ENCODE peak calls at places on chromosomes 7 and 10, in nine cellular contexts. One of them, this sample, is unnamed.

GRCh38 chr7:116354546-116355422 is 144.4 kb downstream of the TES start:
- DNase-seq in stimulated activated CD4-positive, alpha-beta T cell treated with anti-CD3 and anti-CD28 coated beads, Interleukin-12 subunit alpha, Interleukin-12 subunit beta, amount 100 ng/mL, for 4 hours: no peak
- DNase-seq in stimulated activated naive CD8-positive, alpha-beta T cell treated with anti-CD3 and anti-CD28 coated beads, Interleukin-15, amount 100 ng/mL, for 72 hours: no peak
- DNase-seq in GM04504: peak; percentile 98
- DNase-seq in effector CD4-positive, alpha-beta T cell: no peak
- DNase-seq in adrenal gland: peak; percentile 67
- DNase-seq in H9: peak; percentile 42
- DNase-seq in activated CD4-positive, alpha-beta T cell treated with anti-CD3 and anti-CD28 coated beads, Interleukin-2, amount 10 ng/mL, durations not matched to agents 7 days and 5 days: no peak
- DNase-seq in AG09319: peak; percentile 93
- DNase-seq in this sample: peak; percentile 67

GRCh38 chr7:101832205-101832631 is 14.8 kb downstream of the CUX1 start:
- DNase-seq in effector CD4-positive, alpha-beta T cell: no peak
- DNase-seq in activated CD4-positive, alpha-beta T cell treated with anti-CD3 and anti-CD28 coated beads, Interleukin-2, amount 10 ng/mL, durations not matched to agents 7 days and 5 days: no peak
- DNase-seq in stimulated activated naive CD8-positive, alpha-beta T cell treated with anti-CD3 and anti-CD28 coated beads, Interleukin-15, amount 100 ng/mL, for 72 hours: no peak
- DNase-seq in stimulated activated CD4-positive, alpha-beta T cell treated with anti-CD3 and anti-CD28 coated beads, Interleukin-12 subunit alpha, Interleukin-12 subunit beta, amount 100 ng/mL, for 4 hours: no peak
- DNase-seq in adrenal gland: no peak
- DNase-seq in GM04504: no peak
- DNase-seq in H9: no peak
- DNase-seq in AG09319: no peak
- DNase-seq in this sample: no peak

GRCh38 chr7:128697301-128697905 is 25.3 kb downstream of the GARIN1A start:
- DNase-seq in adrenal gland: peak; percentile 37
- DNase-seq in stimulated activated CD4-positive, alpha-beta T cell treated with anti-CD3 and anti-CD28 coated beads, Interleukin-12 subunit alpha, Interleukin-12 subunit beta, amount 100 ng/mL, for 4 hours: peak; percentile 17
- DNase-seq in GM04504: no peak
- DNase-seq in H9: peak; percentile 91
- DNase-seq in stimulated activated naive CD8-positive, alpha-beta T cell treated with anti-CD3 and anti-CD28 coated beads, Interleukin-15, amount 100 ng/mL, for 72 hours: peak; percentile 65
- DNase-seq in AG09319: peak; percentile 22
- DNase-seq in activated CD4-positive, alpha-beta T cell treated with anti-CD3 and anti-CD28 coated beads, Interleukin-2, amount 10 ng/mL, durations not matched to agents 7 days and 5 days: peak; percentile 51
- DNase-seq in effector CD4-positive, alpha-beta T cell: no peak
- DNase-seq in this sample: no peak

GRCh38 chr7:234712-235553 is 42.6 kb downstream of the FAM20C start:
- DNase-seq in activated CD4-positive, alpha-beta T cell treated with anti-CD3 and anti-CD28 coated beads, Interleukin-2, amount 10 ng/mL, durations not matched to agents 7 days and 5 days: no peak
- DNase-seq in AG09319: peak; percentile 75
- DNase-seq in stimulated activated naive CD8-positive, alpha-beta T cell treated with anti-CD3 and anti-CD28 coated beads, Interleukin-15, amount 100 ng/mL, for 72 hours: no peak
- DNase-seq in effector CD4-positive, alpha-beta T cell: no peak
- DNase-seq in GM04504: peak; percentile 10
- DNase-seq in stimulated activated CD4-positive, alpha-beta T cell treated with anti-CD3 and anti-CD28 coated beads, Interleukin-12 subunit alpha, Interleukin-12 subunit beta, amount 100 ng/mL, for 4 hours: no peak
- DNase-seq in adrenal gland: no peak
- DNase-seq in H9: no peak
- DNase-seq in this sample: no peak

GRCh38 chr10:33005322-33006282 is 47.6 kb upstream of the ITGB1 start:
- DNase-seq in H9: peak; percentile 85
- DNase-seq in effector CD4-positive, alpha-beta T cell: peak; percentile 41
- DNase-seq in activated CD4-positive, alpha-beta T cell treated with anti-CD3 and anti-CD28 coated beads, Interleukin-2, amount 10 ng/mL, durations not matched to agents 7 days and 5 days: no peak
- DNase-seq in AG09319: peak; percentile 80
- DNase-seq in stimulated activated CD4-positive, alpha-beta T cell treated with anti-CD3 and anti-CD28 coated beads, Interleukin-12 subunit alpha, Interleukin-12 subunit beta, amount 100 ng/mL, for 4 hours: peak; percentile 43
- DNase-seq in GM04504: peak; percentile 96
- DNase-seq in stimulated activated naive CD8-positive, alpha-beta T cell treated with anti-CD3 and anti-CD28 coated beads, Interleukin-15, amount 100 ng/mL, for 72 hours: peak; percentile 27
- DNase-seq in adrenal gland: peak; percentile 82
- DNase-seq in this sample: no peak

GRCh38 chr10:111233439-111233838 is 156.6 kb downstream of the ADRA2A start:
- DNase-seq in effector CD4-positive, alpha-beta T cell: no peak
- DNase-seq in adrenal gland: no peak
- DNase-seq in stimulated activated naive CD8-positive, alpha-beta T cell treated with anti-CD3 and anti-CD28 coated beads, Interleukin-15, amount 100 ng/mL, for 72 hours: no peak
- DNase-seq in activated CD4-positive, alpha-beta T cell treated with anti-CD3 and anti-CD28 coated beads, Interleukin-2, amount 10 ng/mL, durations not matched to agents 7 days and 5 days: no peak
- DNase-seq in AG09319: no peak
- DNase-seq in GM04504: no peak
- DNase-seq in H9: no peak
- DNase-seq in stimulated activated CD4-positive, alpha-beta T cell treated with anti-CD3 and anti-CD28 coated beads, Interleukin-12 subunit alpha, Interleukin-12 subunit beta, amount 100 ng/mL, for 4 hours: no peak
- DNase-seq in this sample: no peak

GRCh38 chr7:1555046-1555812 is 776 bp downstream of the TMEM184A start:
- DNase-seq in effector CD4-positive, alpha-beta T cell: no peak
- DNase-seq in AG09319: no peak
- DNase-seq in stimulated activated naive CD8-positive, alpha-beta T cell treated with anti-CD3 and anti-CD28 coated beads, Interleukin-15, amount 100 ng/mL, for 72 hours: no peak
- DNase-seq in GM04504: peak; percentile 77
- DNase-seq in stimulated activated CD4-positive, alpha-beta T cell treated with anti-CD3 and anti-CD28 coated beads, Interleukin-12 subunit alpha, Interleukin-12 subunit beta, amount 100 ng/mL, for 4 hours: no peak
- DNase-seq in H9: no peak
- DNase-seq in activated CD4-positive, alpha-beta T cell treated with anti-CD3 and anti-CD28 coated beads, Interleukin-2, amount 10 ng/mL, durations not matched to agents 7 days and 5 days: no peak
- DNase-seq in adrenal gland: peak; percentile 61
- DNase-seq in this sample: no peak

GRCh38 chr7:31074403-31074802 is 22.3 kb downstream of the ADCYAP1R1 start:
- DNase-seq in H9: no peak
- DNase-seq in effector CD4-positive, alpha-beta T cell: no peak
- DNase-seq in AG09319: no peak
- DNase-seq in adrenal gland: no peak
- DNase-seq in stimulated activated CD4-positive, alpha-beta T cell treated with anti-CD3 and anti-CD28 coated beads, Interleukin-12 subunit alpha, Interleukin-12 subunit beta, amount 100 ng/mL, for 4 hours: no peak
- DNase-seq in GM04504: no peak
- DNase-seq in activated CD4-positive, alpha-beta T cell treated with anti-CD3 and anti-CD28 coated beads, Interleukin-2, amount 10 ng/mL, durations not matched to agents 7 days and 5 days: no peak
- DNase-seq in stimulated activated naive CD8-positive, alpha-beta T cell treated with anti-CD3 and anti-CD28 coated beads, Interleukin-15, amount 100 ng/mL, for 72 hours: no peak
- DNase-seq in this sample: no peak

GRCh38 chr10:97937054-97937453 is 87.4 kb downstream of the GOLGA7B start:
- DNase-seq in effector CD4-positive, alpha-beta T cell: no peak
- DNase-seq in adrenal gland: no peak
- DNase-seq in stimulated activated CD4-positive, alpha-beta T cell treated with anti-CD3 and anti-CD28 coated beads, Interleukin-12 subunit alpha, Interleukin-12 subunit beta, amount 100 ng/mL, for 4 hours: no peak
- DNase-seq in stimulated activated naive CD8-positive, alpha-beta T cell treated with anti-CD3 and anti-CD28 coated beads, Interleukin-15, amount 100 ng/mL, for 72 hours: no peak
- DNase-seq in H9: no peak
- DNase-seq in AG09319: no peak
- DNase-seq in GM04504: no peak
- DNase-seq in activated CD4-positive, alpha-beta T cell treated with anti-CD3 and anti-CD28 coated beads, Interleukin-2, amount 10 ng/mL, durations not matched to agents 7 days and 5 days: no peak
- DNase-seq in this sample: no peak

GRCh38 chr10:122915700-122916099 is 5.3 kb downstream of the FAM24A start:
- DNase-seq in effector CD4-positive, alpha-beta T cell: no peak
- DNase-seq in AG09319: no peak
- DNase-seq in activated CD4-positive, alpha-beta T cell treated with anti-CD3 and anti-CD28 coated beads, Interleukin-2, amount 10 ng/mL, durations not matched to agents 7 days and 5 days: no peak
- DNase-seq in stimulated activated naive CD8-positive, alpha-beta T cell treated with anti-CD3 and anti-CD28 coated beads, Interleukin-15, amount 100 ng/mL, for 72 hours: no peak
- DNase-seq in GM04504: no peak
- DNase-seq in stimulated activated CD4-positive, alpha-beta T cell treated with anti-CD3 and anti-CD28 coated beads, Interleukin-12 subunit alpha, Interleukin-12 subunit beta, amount 100 ng/mL, for 4 hours: no peak
- DNase-seq in adrenal gland: no peak
- DNase-seq in H9: no peak
- DNase-seq in this sample: no peak

GRCh38 chr10:95445223-95445836 is 115.8 kb downstream of the SORBS1 start:
- DNase-seq in effector CD4-positive, alpha-beta T cell: no peak
- DNase-seq in H9: no peak
- DNase-seq in activated CD4-positive, alpha-beta T cell treated with anti-CD3 and anti-CD28 coated beads, Interleukin-2, amount 10 ng/mL, durations not matched to agents 7 days and 5 days: no peak
- DNase-seq in AG09319: peak; percentile 35
- DNase-seq in stimulated activated CD4-positive, alpha-beta T cell treated with anti-CD3 and anti-CD28 coated beads, Interleukin-12 subunit alpha, Interleukin-12 subunit beta, amount 100 ng/mL, for 4 hours: no peak
- DNase-seq in GM04504: peak; percentile 53
- DNase-seq in adrenal gland: peak; percentile 88
- DNase-seq in stimulated activated naive CD8-positive, alpha-beta T cell treated with anti-CD3 and anti-CD28 coated beads, Interleukin-15, amount 100 ng/mL, for 72 hours: no peak
- DNase-seq in this sample: peak; percentile 9

GRCh38 chr7:135427166-135427565 is 82.7 kb downstream of the CNOT4 start:
- DNase-seq in activated CD4-positive, alpha-beta T cell treated with anti-CD3 and anti-CD28 coated beads, Interleukin-2, amount 10 ng/mL, durations not matched to agents 7 days and 5 days: no peak
- DNase-seq in GM04504: no peak
- DNase-seq in effector CD4-positive, alpha-beta T cell: no peak
- DNase-seq in AG09319: no peak
- DNase-seq in stimulated activated naive CD8-positive, alpha-beta T cell treated with anti-CD3 and anti-CD28 coated beads, Interleukin-15, amount 100 ng/mL, for 72 hours: no peak
- DNase-seq in H9: no peak
- DNase-seq in stimulated activated CD4-positive, alpha-beta T cell treated with anti-CD3 and anti-CD28 coated beads, Interleukin-12 subunit alpha, Interleukin-12 subunit beta, amount 100 ng/mL, for 4 hours: no peak
- DNase-seq in adrenal gland: no peak
- DNase-seq in this sample: no peak

GRCh38 chr10:116801658-116802057 is 47.6 kb upstream of the ENO4 start:
- DNase-seq in stimulated activated CD4-positive, alpha-beta T cell treated with anti-CD3 and anti-CD28 coated beads, Interleukin-12 subunit alpha, Interleukin-12 subunit beta, amount 100 ng/mL, for 4 hours: no peak
- DNase-seq in effector CD4-positive, alpha-beta T cell: no peak
- DNase-seq in activated CD4-positive, alpha-beta T cell treated with anti-CD3 and anti-CD28 coated beads, Interleukin-2, amount 10 ng/mL, durations not matched to agents 7 days and 5 days: no peak
- DNase-seq in adrenal gland: no peak
- DNase-seq in GM04504: no peak
- DNase-seq in stimulated activated naive CD8-positive, alpha-beta T cell treated with anti-CD3 and anti-CD28 coated beads, Interleukin-15, amount 100 ng/mL, for 72 hours: no peak
- DNase-seq in AG09319: no peak
- DNase-seq in H9: no peak
- DNase-seq in this sample: no peak

GRCh38 chr7:122316467-122317394 is 12.2 kb upstream of the FEZF1 start:
- DNase-seq in activated CD4-positive, alpha-beta T cell treated with anti-CD3 and anti-CD28 coated beads, Interleukin-2, amount 10 ng/mL, durations not matched to agents 7 days and 5 days: no peak
- DNase-seq in effector CD4-positive, alpha-beta T cell: no peak
- DNase-seq in adrenal gland: no peak
- DNase-seq in stimulated activated naive CD8-positive, alpha-beta T cell treated with anti-CD3 and anti-CD28 coated beads, Interleukin-15, amount 100 ng/mL, for 72 hours: no peak
- DNase-seq in AG09319: no peak
- DNase-seq in GM04504: no peak
- DNase-seq in stimulated activated CD4-positive, alpha-beta T cell treated with anti-CD3 and anti-CD28 coated beads, Interleukin-12 subunit alpha, Interleukin-12 subunit beta, amount 100 ng/mL, for 4 hours: no peak
- DNase-seq in H9: peak; percentile 70
- DNase-seq in this sample: no peak

GRCh38 chr10:118409295-118409694 is 67.2 kb upstream of the FAM204A start:
- DNase-seq in GM04504: no peak
- DNase-seq in adrenal gland: no peak
- DNase-seq in H9: no peak
- DNase-seq in stimulated activated CD4-positive, alpha-beta T cell treated with anti-CD3 and anti-CD28 coated beads, Interleukin-12 subunit alpha, Interleukin-12 subunit beta, amount 100 ng/mL, for 4 hours: no peak
- DNase-seq in effector CD4-positive, alpha-beta T cell: no peak
- DNase-seq in activated CD4-positive, alpha-beta T cell treated with anti-CD3 and anti-CD28 coated beads, Interleukin-2, amount 10 ng/mL, durations not matched to agents 7 days and 5 days: no peak
- DNase-seq in AG09319: no peak
- DNase-seq in stimulated activated naive CD8-positive, alpha-beta T cell treated with anti-CD3 and anti-CD28 coated beads, Interleukin-15, amount 100 ng/mL, for 72 hours: no peak
- DNase-seq in this sample: no peak

GRCh38 chr7:121697731-121698396 is 175.1 kb upstream of the PTPRZ1 start:
- DNase-seq in GM04504: no peak
- DNase-seq in adrenal gland: no peak
- DNase-seq in AG09319: no peak
- DNase-seq in activated CD4-positive, alpha-beta T cell treated with anti-CD3 and anti-CD28 coated beads, Interleukin-2, amount 10 ng/mL, durations not matched to agents 7 days and 5 days: no peak
- DNase-seq in stimulated activated naive CD8-positive, alpha-beta T cell treated with anti-CD3 and anti-CD28 coated beads, Interleukin-15, amount 100 ng/mL, for 72 hours: no peak
- DNase-seq in H9: no peak
- DNase-seq in effector CD4-positive, alpha-beta T cell: no peak
- DNase-seq in stimulated activated CD4-positive, alpha-beta T cell treated with anti-CD3 and anti-CD28 coated beads, Interleukin-12 subunit alpha, Interleukin-12 subunit beta, amount 100 ng/mL, for 4 hours: no peak
- DNase-seq in this sample: no peak

GRCh38 chr10:75982611-75983369 is 551.4 kb downstream of the LRMDA start:
- DNase-seq in stimulated activated naive CD8-positive, alpha-beta T cell treated with anti-CD3 and anti-CD28 coated beads, Interleukin-15, amount 100 ng/mL, for 72 hours: no peak
- DNase-seq in AG09319: peak; percentile 40
- DNase-seq in effector CD4-positive, alpha-beta T cell: no peak
- DNase-seq in activated CD4-positive, alpha-beta T cell treated with anti-CD3 and anti-CD28 coated beads, Interleukin-2, amount 10 ng/mL, durations not matched to agents 7 days and 5 days: no peak
- DNase-seq in stimulated activated CD4-positive, alpha-beta T cell treated with anti-CD3 and anti-CD28 coated beads, Interleukin-12 subunit alpha, Interleukin-12 subunit beta, amount 100 ng/mL, for 4 hours: no peak
- DNase-seq in H9: no peak
- DNase-seq in GM04504: no peak
- DNase-seq in adrenal gland: peak; percentile 79
- DNase-seq in this sample: no peak

GRCh38 chr10:89929282-89930026 is 228.1 kb downstream of the KIF20B start:
- DNase-seq in activated CD4-positive, alpha-beta T cell treated with anti-CD3 and anti-CD28 coated beads, Interleukin-2, amount 10 ng/mL, durations not matched to agents 7 days and 5 days: no peak
- DNase-seq in stimulated activated naive CD8-positive, alpha-beta T cell treated with anti-CD3 and anti-CD28 coated beads, Interleukin-15, amount 100 ng/mL, for 72 hours: no peak
- DNase-seq in adrenal gland: no peak
- DNase-seq in H9: no peak
- DNase-seq in effector CD4-positive, alpha-beta T cell: no peak
- DNase-seq in AG09319: no peak
- DNase-seq in GM04504: no peak
- DNase-seq in stimulated activated CD4-positive, alpha-beta T cell treated with anti-CD3 and anti-CD28 coated beads, Interleukin-12 subunit alpha, Interleukin-12 subunit beta, amount 100 ng/mL, for 4 hours: no peak
- DNase-seq in this sample: no peak

GRCh38 chr10:89228962-89229361 is 21.8 kb upstream of the CH25H start:
- DNase-seq in activated CD4-positive, alpha-beta T cell treated with anti-CD3 and anti-CD28 coated beads, Interleukin-2, amount 10 ng/mL, durations not matched to agents 7 days and 5 days: no peak
- DNase-seq in adrenal gland: no peak
- DNase-seq in effector CD4-positive, alpha-beta T cell: no peak
- DNase-seq in AG09319: no peak
- DNase-seq in stimulated activated naive CD8-positive, alpha-beta T cell treated with anti-CD3 and anti-CD28 coated beads, Interleukin-15, amount 100 ng/mL, for 72 hours: no peak
- DNase-seq in H9: no peak
- DNase-seq in stimulated activated CD4-positive, alpha-beta T cell treated with anti-CD3 and anti-CD28 coated beads, Interleukin-12 subunit alpha, Interleukin-12 subunit beta, amount 100 ng/mL, for 4 hours: no peak
- DNase-seq in GM04504: no peak
- DNase-seq in this sample: no peak

GRCh38 chr10:93313798-93314197 is 168.3 kb downstream of the MYOF start:
- DNase-seq in GM04504: no peak
- DNase-seq in effector CD4-positive, alpha-beta T cell: no peak
- DNase-seq in AG09319: no peak
- DNase-seq in activated CD4-positive, alpha-beta T cell treated with anti-CD3 and anti-CD28 coated beads, Interleukin-2, amount 10 ng/mL, durations not matched to agents 7 days and 5 days: no peak
- DNase-seq in stimulated activated naive CD8-positive, alpha-beta T cell treated with anti-CD3 and anti-CD28 coated beads, Interleukin-15, amount 100 ng/mL, for 72 hours: no peak
- DNase-seq in stimulated activated CD4-positive, alpha-beta T cell treated with anti-CD3 and anti-CD28 coated beads, Interleukin-12 subunit alpha, Interleukin-12 subunit beta, amount 100 ng/mL, for 4 hours: no peak
- DNase-seq in adrenal gland: no peak
- DNase-seq in H9: no peak
- DNase-seq in this sample: no peak

GRCh38 chr10:103353281-103353680 is 2.3 kb upstream of the PCGF6 start:
- DNase-seq in GM04504: no peak
- DNase-seq in effector CD4-positive, alpha-beta T cell: no peak
- DNase-seq in stimulated activated CD4-positive, alpha-beta T cell treated with anti-CD3 and anti-CD28 coated beads, Interleukin-12 subunit alpha, Interleukin-12 subunit beta, amount 100 ng/mL, for 4 hours: no peak
- DNase-seq in stimulated activated naive CD8-positive, alpha-beta T cell treated with anti-CD3 and anti-CD28 coated beads, Interleukin-15, amount 100 ng/mL, for 72 hours: no peak
- DNase-seq in adrenal gland: no peak
- DNase-seq in AG09319: no peak
- DNase-seq in H9: no peak
- DNase-seq in activated CD4-positive, alpha-beta T cell treated with anti-CD3 and anti-CD28 coated beads, Interleukin-2, amount 10 ng/mL, durations not matched to agents 7 days and 5 days: no peak
- DNase-seq in this sample: no peak

GRCh38 chr10:77819210-77820140 is 107.1 kb downstream of the DLG5 start:
- DNase-seq in GM04504: no peak
- DNase-seq in adrenal gland: no peak
- DNase-seq in AG09319: no peak
- DNase-seq in activated CD4-positive, alpha-beta T cell treated with anti-CD3 and anti-CD28 coated beads, Interleukin-2, amount 10 ng/mL, durations not matched to agents 7 days and 5 days: no peak
- DNase-seq in stimulated activated naive CD8-positive, alpha-beta T cell treated with anti-CD3 and anti-CD28 coated beads, Interleukin-15, amount 100 ng/mL, for 72 hours: no peak
- DNase-seq in stimulated activated CD4-positive, alpha-beta T cell treated with anti-CD3 and anti-CD28 coated beads, Interleukin-12 subunit alpha, Interleukin-12 subunit beta, amount 100 ng/mL, for 4 hours: no peak
- DNase-seq in effector CD4-positive, alpha-beta T cell: no peak
- DNase-seq in H9: no peak
- DNase-seq in this sample: no peak

GRCh38 chr10:51786016-51786683 is 86.8 kb upstream of the CSTF2T start:
- DNase-seq in stimulated activated naive CD8-positive, alpha-beta T cell treated with anti-CD3 and anti-CD28 coated beads, Interleukin-15, amount 100 ng/mL, for 72 hours: no peak
- DNase-seq in effector CD4-positive, alpha-beta T cell: no peak
- DNase-seq in AG09319: no peak
- DNase-seq in adrenal gland: no peak
- DNase-seq in activated CD4-positive, alpha-beta T cell treated with anti-CD3 and anti-CD28 coated beads, Interleukin-2, amount 10 ng/mL, durations not matched to agents 7 days and 5 days: no peak
- DNase-seq in stimulated activated CD4-positive, alpha-beta T cell treated with anti-CD3 and anti-CD28 coated beads, Interleukin-12 subunit alpha, Interleukin-12 subunit beta, amount 100 ng/mL, for 4 hours: no peak
- DNase-seq in GM04504: no peak
- DNase-seq in H9: no peak
- DNase-seq in this sample: no peak

GRCh38 chr10:133298466-133298865 is 10.2 kb downstream of the TUBGCP2 start:
- DNase-seq in H9: no peak
- DNase-seq in effector CD4-positive, alpha-beta T cell: no peak
- DNase-seq in GM04504: no peak
- DNase-seq in stimulated activated CD4-positive, alpha-beta T cell treated with anti-CD3 and anti-CD28 coated beads, Interleukin-12 subunit alpha, Interleukin-12 subunit beta, amount 100 ng/mL, for 4 hours: no peak
- DNase-seq in adrenal gland: no peak
- DNase-seq in stimulated activated naive CD8-positive, alpha-beta T cell treated with anti-CD3 and anti-CD28 coated beads, Interleukin-15, amount 100 ng/mL, for 72 hours: no peak
- DNase-seq in activated CD4-positive, alpha-beta T cell treated with anti-CD3 and anti-CD28 coated beads, Interleukin-2, amount 10 ng/mL, durations not matched to agents 7 days and 5 days: no peak
- DNase-seq in AG09319: no peak
- DNase-seq in this sample: no peak

GRCh38 chr10:4102802-4103344 is 317.9 kb upstream of the KLF6 start:
- DNase-seq in AG09319: no peak
- DNase-seq in GM04504: no peak
- DNase-seq in activated CD4-positive, alpha-beta T cell treated with anti-CD3 and anti-CD28 coated beads, Interleukin-2, amount 10 ng/mL, durations not matched to agents 7 days and 5 days: no peak
- DNase-seq in stimulated activated naive CD8-positive, alpha-beta T cell treated with anti-CD3 and anti-CD28 coated beads, Interleukin-15, amount 100 ng/mL, for 72 hours: no peak
- DNase-seq in H9: no peak
- DNase-seq in stimulated activated CD4-positive, alpha-beta T cell treated with anti-CD3 and anti-CD28 coated beads, Interleukin-12 subunit alpha, Interleukin-12 subunit beta, amount 100 ng/mL, for 4 hours: no peak
- DNase-seq in effector CD4-positive, alpha-beta T cell: no peak
- DNase-seq in adrenal gland: no peak
- DNase-seq in this sample: no peak

GRCh38 chr10:5461914-5462840 is 37.2 kb downstream of the CALML5 start:
- DNase-seq in H9: no peak
- DNase-seq in activated CD4-positive, alpha-beta T cell treated with anti-CD3 and anti-CD28 coated beads, Interleukin-2, amount 10 ng/mL, durations not matched to agents 7 days and 5 days: no peak
- DNase-seq in stimulated activated CD4-positive, alpha-beta T cell treated with anti-CD3 and anti-CD28 coated beads, Interleukin-12 subunit alpha, Interleukin-12 subunit beta, amount 100 ng/mL, for 4 hours: no peak
- DNase-seq in effector CD4-positive, alpha-beta T cell: no peak
- DNase-seq in adrenal gland: no peak
- DNase-seq in GM04504: no peak
- DNase-seq in stimulated activated naive CD8-positive, alpha-beta T cell treated with anti-CD3 and anti-CD28 coated beads, Interleukin-15, amount 100 ng/mL, for 72 hours: no peak
- DNase-seq in AG09319: no peak
- DNase-seq in this sample: no peak

GRCh38 chr10:95560288-95561199 is 627 bp downstream of the SORBS1 start:
- DNase-seq in adrenal gland: peak; percentile 43
- DNase-seq in effector CD4-positive, alpha-beta T cell: peak; percentile 38
- DNase-seq in GM04504: no peak
- DNase-seq in activated CD4-positive, alpha-beta T cell treated with anti-CD3 and anti-CD28 coated beads, Interleukin-2, amount 10 ng/mL, durations not matched to agents 7 days and 5 days: peak; percentile 60
- DNase-seq in stimulated activated naive CD8-positive, alpha-beta T cell treated with anti-CD3 and anti-CD28 coated beads, Interleukin-15, amount 100 ng/mL, for 72 hours: peak; percentile 49
- DNase-seq in AG09319: no peak
- DNase-seq in H9: peak; percentile 73
- DNase-seq in stimulated activated CD4-positive, alpha-beta T cell treated with anti-CD3 and anti-CD28 coated beads, Interleukin-12 subunit alpha, Interleukin-12 subunit beta, amount 100 ng/mL, for 4 hours: peak; percentile 21
- DNase-seq in this sample: no peak

GRCh38 chr7:80218723-80219122 is 84.1 kb downstream of the GNAI1 start:
- DNase-seq in activated CD4-positive, alpha-beta T cell treated with anti-CD3 and anti-CD28 coated beads, Interleukin-2, amount 10 ng/mL, durations not matched to agents 7 days and 5 days: no peak
- DNase-seq in H9: no peak
- DNase-seq in stimulated activated naive CD8-positive, alpha-beta T cell treated with anti-CD3 and anti-CD28 coated beads, Interleukin-15, amount 100 ng/mL, for 72 hours: peak; percentile 29
- DNase-seq in GM04504: peak; percentile 33
- DNase-seq in AG09319: peak; percentile 36
- DNase-seq in effector CD4-positive, alpha-beta T cell: no peak
- DNase-seq in stimulated activated CD4-positive, alpha-beta T cell treated with anti-CD3 and anti-CD28 coated beads, Interleukin-12 subunit alpha, Interleukin-12 subunit beta, amount 100 ng/mL, for 4 hours: no peak
- DNase-seq in adrenal gland: peak; percentile 26
- DNase-seq in this sample: no peak

GRCh38 chr7:157077986-157078644 is 60.6 kb upstream of the UBE3C start:
- DNase-seq in stimulated activated naive CD8-positive, alpha-beta T cell treated with anti-CD3 and anti-CD28 coated beads, Interleukin-15, amount 100 ng/mL, for 72 hours: no peak
- DNase-seq in H9: peak; percentile 60
- DNase-seq in effector CD4-positive, alpha-beta T cell: no peak
- DNase-seq in stimulated activated CD4-positive, alpha-beta T cell treated with anti-CD3 and anti-CD28 coated beads, Interleukin-12 subunit alpha, Interleukin-12 subunit beta, amount 100 ng/mL, for 4 hours: no peak
- DNase-seq in GM04504: no peak
- DNase-seq in activated CD4-positive, alpha-beta T cell treated with anti-CD3 and anti-CD28 coated beads, Interleukin-2, amount 10 ng/mL, durations not matched to agents 7 days and 5 days: no peak
- DNase-seq in adrenal gland: no peak
- DNase-seq in AG09319: no peak
- DNase-seq in this sample: no peak

GRCh38 chr10:68665841-68666240 is 55.2 kb upstream of the CCAR1 start:
- DNase-seq in adrenal gland: no peak
- DNase-seq in activated CD4-positive, alpha-beta T cell treated with anti-CD3 and anti-CD28 coated beads, Interleukin-2, amount 10 ng/mL, durations not matched to agents 7 days and 5 days: no peak
- DNase-seq in GM04504: peak; percentile 40
- DNase-seq in AG09319: peak; percentile 20
- DNase-seq in stimulated activated CD4-positive, alpha-beta T cell treated with anti-CD3 and anti-CD28 coated beads, Interleukin-12 subunit alpha, Interleukin-12 subunit beta, amount 100 ng/mL, for 4 hours: no peak
- DNase-seq in H9: no peak
- DNase-seq in effector CD4-positive, alpha-beta T cell: no peak
- DNase-seq in stimulated activated naive CD8-positive, alpha-beta T cell treated with anti-CD3 and anti-CD28 coated beads, Interleukin-15, amount 100 ng/mL, for 72 hours: no peak
- DNase-seq in this sample: no peak

GRCh38 chr10:28072573-28072972 is 73.7 kb upstream of the ODAD2 start:
- DNase-seq in activated CD4-positive, alpha-beta T cell treated with anti-CD3 and anti-CD28 coated beads, Interleukin-2, amount 10 ng/mL, durations not matched to agents 7 days and 5 days: no peak
- DNase-seq in GM04504: no peak
- DNase-seq in H9: no peak
- DNase-seq in stimulated activated naive CD8-positive, alpha-beta T cell treated with anti-CD3 and anti-CD28 coated beads, Interleukin-15, amount 100 ng/mL, for 72 hours: no peak
- DNase-seq in adrenal gland: no peak
- DNase-seq in effector CD4-positive, alpha-beta T cell: no peak
- DNase-seq in AG09319: no peak
- DNase-seq in stimulated activated CD4-positive, alpha-beta T cell treated with anti-CD3 and anti-CD28 coated beads, Interleukin-12 subunit alpha, Interleukin-12 subunit beta, amount 100 ng/mL, for 4 hours: no peak
- DNase-seq in this sample: no peak